ENCODE peak calls at places on chromosomes 11 and 22, in nine cellular contexts. D, R, O, G, N, X, B, L and J are unnamed samples.

GRCh38 chr22:49740242-49740641 is 87.4 kb downstream of the BRD1 start:
- DNase-seq in D (no peak), R (no peak), O (no peak), G (no peak), N (no peak), X (no peak), B (no peak), L (no peak), J (no peak)

GRCh38 chr22:25061134-25061533 is 108.6 kb downstream of the KIAA1671 start:
- DNase-seq in D (no peak), R (no peak), O (no peak), G (no peak), N (no peak), X (no peak), B (no peak), L (no peak), J (no peak)

GRCh38 chr11:128465531-128465930 is 121.8 kb downstream of the ETS1 start:
- DNase-seq in D (no peak), R (no peak), O (no peak), G (no peak), N (no peak), X (no peak), B (no peak), L (no peak), J (no peak)

GRCh38 chr22:28952857-28953256 is 69.5 kb downstream of the ZNRF3 start:
- DNase-seq in D (peak; percentile 62), R (peak; percentile 51), O (peak; percentile 44), G (peak; percentile 33), N (no peak), X (no peak), B (no peak), L (peak; percentile 14), J (no peak)

GRCh38 chr11:65918211-65919150 is at the start of gene C11orf68:
- DNase-seq in D (no peak), R (peak; percentile 58), O (peak; percentile 25), G (no peak), N (no peak), X (no peak), B (peak; percentile 45), L (no peak), J (no peak)

GRCh38 chr11:77126861-77127673 is 979 bp upstream of the MYO7A start:
- DNase-seq in D (peak; percentile 51), R (peak; percentile 58), O (peak; percentile 47), G (no peak), N (peak; percentile 70), X (peak; percentile 81), B (peak; percentile 74), L (no peak), J (peak; percentile 87)

GRCh38 chr11:132943325-132943736 is 589.0 kb downstream of the OPCML start:
- DNase-seq in D (peak; percentile 0), R (no peak), O (peak; percentile 17), G (no peak), N (no peak), X (no peak), B (no peak), L (no peak), J (no peak)

GRCh38 chr11:109547356-109548027 is 125.5 kb downstream of the C11orf87 start:
- DNase-seq in D (peak; percentile 83), R (no peak), O (peak; percentile 63), G (no peak), N (no peak), X (no peak), B (no peak), L (peak; percentile 32), J (no peak)

GRCh38 chr11:94638902-94639373 is 71.8 kb downstream of the PIWIL4 start:
- DNase-seq in D (peak; percentile 61), R (no peak), O (peak; percentile 57), G (peak; percentile 44), N (no peak), X (no peak), B (peak; percentile 20), L (peak; percentile 25), J (no peak)

GRCh38 chr11:102831128-102831708 is 12.2 kb downstream of the MMP3 start:
- DNase-seq in D (peak; percentile 55), R (peak; percentile 46), O (peak; percentile 62), G (peak; percentile 30), N (peak; percentile 66), X (no peak), B (peak; percentile 66), L (no peak), J (peak; percentile 29)

GRCh38 chr11:58958500-58958899 is 19.2 kb downstream of the GLYATL1 start:
- DNase-seq in D (peak; percentile 22), R (no peak), O (no peak), G (no peak), N (peak; percentile 74), X (no peak), B (peak; percentile 61), L (no peak), J (peak; percentile 58)
- TF ChIP-seq CTCF in D (peak; percentile 40), R (peak; percentile 40), O (peak; percentile 11), G (peak; percentile 16), N (peak; percentile 42), X (peak; percentile 24), B (peak; percentile 74), L (peak; percentile 46), J (peak; percentile 6)

GRCh38 chr11:70769521-70769920 is 371.2 kb downstream of the CTTN start:
- DNase-seq in D (no peak), R (peak; percentile 7), O (no peak), G (no peak), N (no peak), X (no peak), B (no peak), L (no peak), J (no peak)

GRCh38 chr11:70764356-70764905 is 366.1 kb downstream of the CTTN start:
- DNase-seq in D (no peak), R (no peak), O (no peak), G (no peak), N (no peak), X (no peak), B (no peak), L (no peak), J (no peak)

GRCh38 chr11:70769106-70769505 is 370.8 kb downstream of the CTTN start:
- DNase-seq in D (no peak), R (peak; percentile 14), O (no peak), G (no peak), N (no peak), X (no peak), B (no peak), L (no peak), J (no peak)

GRCh38 chr11:70768346-70769095 is 370.2 kb downstream of the CTTN start:
- DNase-seq in D (no peak), R (peak; percentile 28), O (no peak), G (no peak), N (no peak), X (no peak), B (no peak), L (no peak), J (no peak)

DNA sequence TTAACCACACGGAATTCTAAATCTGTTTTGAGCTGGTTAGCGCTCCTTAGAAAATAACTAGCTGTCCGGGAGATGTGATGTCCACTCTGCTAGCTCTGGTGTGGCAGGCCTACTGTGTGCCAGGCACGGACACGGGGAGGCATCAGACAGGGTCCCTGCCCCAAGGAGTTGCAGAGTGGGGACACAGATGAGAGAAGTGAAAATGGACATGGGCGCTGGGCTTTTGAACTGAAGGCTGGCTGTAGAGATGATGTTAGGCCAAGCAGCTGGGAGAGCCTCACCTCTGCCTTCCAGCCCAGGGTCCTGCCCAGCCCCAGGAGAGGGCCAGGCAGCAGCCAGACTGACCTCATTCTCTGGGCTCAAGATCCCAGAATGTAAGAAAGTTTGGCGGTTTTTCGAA is 368.6 kb downstream of the CTTN start:
- DNase-seq in D (no peak), R (no peak), O (no peak), G (no peak), N (no peak), X (no peak), B (no peak), L (no peak), J (no peak)
- TF ChIP-seq CTCF in D (no peak), R (no peak), O (no peak), G (no peak), N (no peak), X (no peak), B (no peak), L (no peak), J (no peak)

GRCh38 chr11:117945047-117945820 is 16.0 kb upstream of the TMPRSS13 start:
- DNase-seq in D (no peak), R (no peak), O (no peak), G (no peak), N (no peak), X (no peak), B (no peak), L (no peak), J (no peak)

GRCh38 chr11:117940736-117941135 is 11.5 kb upstream of the TMPRSS13 start:
- DNase-seq in D (no peak), R (no peak), O (no peak), G (no peak), N (no peak), X (no peak), B (no peak), L (no peak), J (no peak)

GRCh38 chr11:117942255-117942654 is 13.1 kb upstream of the TMPRSS13 start:
- DNase-seq in D (no peak), R (no peak), O (no peak), G (no peak), N (no peak), X (no peak), B (no peak), L (no peak), J (no peak)

GRCh38 chr11:117944554-117944953 is 15.4 kb upstream of the TMPRSS13 start:
- DNase-seq in D (no peak), R (no peak), O (no peak), G (no peak), N (no peak), X (no peak), B (no peak), L (no peak), J (no peak)

DNA sequence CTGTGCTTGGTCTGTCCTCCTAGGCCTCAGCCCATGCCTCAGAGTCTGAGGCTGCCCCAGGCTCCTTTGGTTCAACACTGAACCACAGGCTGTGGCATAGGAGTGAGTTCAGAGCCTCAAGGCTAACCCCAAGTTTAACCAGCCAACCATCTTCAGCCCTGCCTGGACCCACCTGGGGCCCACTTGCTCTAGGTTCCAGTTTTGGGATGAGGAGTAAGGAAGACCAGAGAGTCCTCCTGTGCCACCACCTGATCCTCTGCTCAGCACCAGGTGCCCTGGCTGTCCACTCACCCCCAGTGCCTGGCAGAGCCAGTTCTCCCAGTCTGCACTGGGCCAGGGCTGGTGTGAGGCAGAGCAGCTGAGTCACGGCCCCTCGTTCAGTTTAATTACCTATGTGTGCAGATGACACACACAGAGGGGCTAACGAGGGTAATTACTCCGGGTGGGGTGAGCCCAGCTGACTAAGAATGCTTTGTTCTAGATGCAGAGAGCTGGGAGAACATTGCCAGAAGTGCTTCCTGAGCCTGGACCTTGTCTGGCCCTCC is 12.0 kb upstream of the TMPRSS13 start:
- DNase-seq in D (no peak), R (peak; percentile 31), O (no peak), G (no peak), N (no peak), X (no peak), B (no peak), L (no peak), J (no peak)
- TF ChIP-seq CTCF in D (no peak), R (no peak), O (no peak), G (no peak), N (no peak), X (no peak), B (no peak), L (no peak), J (no peak)

GRCh38 chr22:39212721-39213376 is 31.9 kb downstream of the PDGFB start:
- DNase-seq in D (peak; percentile 50), R (peak; percentile 13), O (peak; percentile 51), G (no peak), N (no peak), X (peak; percentile 43), B (no peak), L (no peak), J (peak; percentile 20)
- TF ChIP-seq CTCF in D (peak; percentile 1), R (no peak), O (peak; percentile 15), G (no peak), N (no peak), X (no peak), B (no peak), L (peak; percentile 5), J (no peak)